ENCODE peak calls at places on chromosomes 5 and 9, in eight cellular contexts. H is AG04450, K is PC-3, G is fibroblast of pulmonary artery, E is tibial artery, M is lung, U is A549, L is cardiac fibroblast. W is an unnamed sample.

GRCh38 chr5:9765421-9765820 is 135.3 kb upstream of the TAS2R1 start:
- DNase-seq in H (peak), E (no peak), G (no peak), L (no peak), K (no peak), U (no peak), M (no peak), W (no peak)

GRCh38 chr5:157372472-157372822 is 87.6 kb upstream of the NIPAL4 start:
- DNase-seq in M (no peak), H (no peak), G (no peak), U (no peak), L (no peak), K (peak), E (no peak), W (no peak)

GRCh38 chr9:38183994-38184568 is 115.1 kb upstream of the SHB start:
- DNase-seq in M (no peak), K (peak), L (peak), H (no peak), E (no peak), U (no peak), G (peak), W (no peak)

GRCh38 chr9:129863059-129863690 is 27.9 kb downstream of the USP20 start:
- DNase-seq in M (no peak), K (no peak), G (peak), U (no peak), E (no peak), L (peak), H (no peak), W (no peak)

GRCh38 chr9:14018061-14018460 is 295.9 kb downstream of the NFIB start:
- DNase-seq in U (peak), K (peak), H (peak), E (no peak), L (peak), M (no peak), G (peak), W (no peak)

GRCh38 chr5:102152906-102153787 is 142.9 kb downstream of the SLCO4C1 start:
- DNase-seq in M (no peak), L (peak), K (peak), G (peak), E (no peak), H (no peak), U (peak), W (no peak)

GRCh38 chr9:129333613-129333960 is 155.5 kb upstream of the IER5L start:
- DNase-seq in E (no peak), U (peak), H (no peak), K (peak), M (peak), G (no peak), L (no peak), W (no peak)

GRCh38 chr9:15136646-15137045 is 170.4 kb downstream of the TTC39B start:
- DNase-seq in E (no peak), K (peak), U (peak), L (no peak), M (no peak), H (no peak), G (no peak), W (no peak)

GRCh38 chr9:74662616-74663015 is 165.5 kb downstream of the RORB start:
- DNase-seq in E (no peak), K (no peak), L (no peak), U (no peak), M (no peak), G (no peak), H (no peak), W (no peak)

GRCh38 chr5:19531374-19531952 is 456.5 kb downstream of the CDH18 start:
- DNase-seq in M (no peak), G (no peak), K (peak), E (no peak), H (no peak), U (no peak), L (no peak), W (no peak)

DNA sequence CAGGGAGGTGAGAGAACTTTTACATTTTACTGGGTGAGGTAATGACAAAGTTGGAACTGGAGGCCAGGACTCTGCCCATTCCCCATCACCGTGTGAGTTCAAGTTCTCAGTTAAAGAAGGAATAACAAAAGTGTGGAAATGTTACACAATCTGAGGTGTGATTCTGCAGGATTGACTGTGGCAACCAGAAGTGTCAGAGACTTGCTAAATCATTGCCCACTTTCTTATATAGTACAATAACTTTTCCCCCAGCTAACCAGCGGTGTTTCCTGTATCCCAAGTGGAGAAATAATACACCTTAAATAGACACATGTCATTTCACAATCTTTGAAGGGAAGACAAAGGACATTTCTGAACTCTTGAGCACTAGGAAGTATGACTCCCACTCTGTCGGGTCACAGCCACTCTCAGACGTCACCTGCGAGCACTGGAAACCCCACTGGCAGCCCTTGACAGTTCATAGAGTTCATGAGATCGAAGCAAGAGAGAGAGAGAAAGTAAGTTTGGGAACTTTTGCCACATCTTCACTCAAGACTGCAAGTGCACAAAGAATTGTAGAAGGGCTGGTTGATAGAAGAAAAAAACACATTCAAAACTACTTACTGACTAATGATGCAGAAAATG is 28.4 kb downstream of the PAX5 start:
- DNase-seq in M (no peak), E (no peak), L (no peak), U (no peak), K (no peak), G (no peak), H (no peak), W (no peak)
- H3K4me3 ChIP-seq in M (no peak), E (no peak), L (no peak), U (no peak), K (no peak), G (no peak), H (no peak), W (no peak)

DNA sequence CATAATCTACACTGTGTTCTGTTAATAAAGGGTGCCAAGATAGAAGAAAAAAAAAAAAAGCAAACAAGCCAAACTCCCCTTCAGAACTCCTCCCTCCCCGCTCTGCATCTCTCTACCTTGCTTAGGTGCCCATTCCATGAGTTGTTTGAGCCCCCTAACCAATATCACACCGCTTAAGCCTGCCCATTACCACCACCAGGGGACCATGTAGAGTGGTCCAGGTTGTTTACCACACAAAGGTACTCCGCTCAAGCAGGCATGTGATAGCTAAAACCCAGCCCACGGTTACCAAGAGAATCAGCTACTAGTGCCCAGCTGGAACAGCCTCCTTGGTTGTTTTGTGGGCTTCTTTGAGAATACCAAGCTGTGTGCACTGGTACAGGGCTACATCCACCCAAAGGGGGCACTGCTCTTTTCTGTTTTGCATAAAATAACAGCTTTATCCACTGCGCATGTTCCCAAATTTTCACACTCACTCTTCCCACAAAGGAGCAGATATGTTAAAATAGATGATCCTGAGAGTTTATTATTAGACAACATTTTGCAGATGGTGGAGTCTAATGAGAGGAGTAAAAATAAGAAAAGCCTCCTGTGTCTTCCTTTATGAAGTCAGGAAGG is 304.1 kb downstream of the DEPDC1B start:
- DNase-seq in M (no peak), H (no peak), L (no peak), E (no peak), G (no peak), U (no peak), K (no peak), W (no peak)
- TF ChIP-seq CTCF in M (no peak), H (no peak), L (no peak), E (no peak), G (no peak), U (no peak), K (peak), W (no peak)

GRCh38 chr9:133525677-133526076 is 918 bp upstream of the MYMK start:
- DNase-seq in U (no peak), H (no peak), G (no peak), L (no peak), E (no peak), M (no peak), K (no peak), W (no peak)
- H3K4me3 ChIP-seq in U (no peak), H (no peak), G (no peak), L (no peak), E (no peak), M (no peak), K (no peak), W (no peak)

DNA sequence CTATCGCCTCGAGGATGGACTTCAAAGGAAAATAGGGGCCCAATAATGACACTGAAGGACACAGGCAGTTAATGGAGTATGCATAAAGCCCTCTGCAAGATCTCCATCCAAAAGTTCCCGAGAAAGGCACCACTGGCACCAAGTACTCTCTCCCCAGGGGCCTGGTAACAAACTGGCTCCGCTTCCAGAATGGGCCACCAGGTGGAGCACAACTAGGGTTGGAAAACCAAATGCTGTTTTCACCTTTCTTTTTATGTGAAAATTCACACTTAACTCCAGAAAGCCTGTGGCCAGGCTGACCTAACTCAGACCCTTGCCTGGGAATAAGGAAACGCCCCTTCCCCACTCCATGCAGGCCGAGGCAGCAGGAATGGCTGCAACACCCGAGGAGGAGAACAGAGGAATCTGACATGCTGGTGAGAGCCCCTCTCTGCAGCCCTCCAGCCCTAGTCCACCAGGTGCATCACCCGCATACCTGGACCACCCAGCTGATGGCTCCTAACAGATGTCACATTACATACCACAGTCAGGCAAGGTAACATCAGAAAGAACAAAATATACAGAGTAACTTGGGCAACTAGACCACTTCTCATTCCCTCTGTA is 42.8 kb downstream of the CAMSAP1 start:
- DNase-seq in M (peak), L (peak), K (peak), G (peak), E (peak), H (no peak), U (peak), W (no peak)
- TF ChIP-seq CTCF in M (peak), L (peak), K (peak), G (peak), E (peak), H (peak), U (peak), W (peak)

DNA sequence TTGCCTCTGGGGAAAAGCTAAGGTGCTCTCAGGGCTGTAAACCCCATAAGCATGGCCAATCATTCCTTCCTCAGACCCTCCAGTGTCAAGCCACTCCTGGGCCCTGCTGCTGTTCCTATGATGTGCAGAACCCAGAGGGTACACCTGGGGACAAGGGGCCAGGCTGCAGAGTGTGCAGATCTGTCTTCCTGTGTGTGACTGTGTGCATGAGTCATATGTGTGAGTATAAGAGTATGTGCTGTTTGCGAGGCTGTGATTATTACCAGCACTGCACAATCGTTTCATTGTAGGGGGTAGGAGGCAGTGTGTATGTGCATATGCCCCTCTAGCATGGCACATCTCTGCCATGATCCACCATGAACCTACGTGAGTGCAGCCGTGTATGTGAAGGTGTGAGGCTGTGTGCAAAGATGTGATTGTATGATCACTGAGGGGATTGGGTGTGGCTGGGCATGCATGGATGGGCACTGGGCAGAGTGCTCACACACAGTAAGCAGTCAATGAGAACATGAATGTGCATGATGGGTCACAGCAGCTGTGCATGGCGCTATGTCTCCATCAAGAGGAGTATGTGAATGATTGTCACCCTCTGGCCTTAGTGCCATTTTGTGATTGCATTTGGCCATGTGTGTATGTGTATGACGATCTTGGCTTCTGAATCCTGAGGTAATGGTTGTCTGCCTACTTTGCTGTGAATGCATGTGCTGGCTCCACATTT is 2.4 kb upstream of the OR1K1 start:
- DNase-seq in L (no peak), E (no peak), K (peak), U (no peak), H (no peak), M (no peak), G (no peak), W (no peak)
- H3K4me3 ChIP-seq in L (no peak), E (no peak), K (no peak), U (no peak), H (no peak), M (no peak), G (no peak), W (no peak)

GRCh38 chr5:173534031-173534430 is 82.4 kb downstream of the BOD1 start:
- DNase-seq in K (no peak), L (no peak), G (no peak), U (no peak), H (no peak), E (no peak), M (no peak), W (no peak)
- TF ChIP-seq CTCF in K (no peak), L (no peak), G (no peak), U (no peak), H (no peak), E (no peak), M (no peak), W (no peak)

DNA sequence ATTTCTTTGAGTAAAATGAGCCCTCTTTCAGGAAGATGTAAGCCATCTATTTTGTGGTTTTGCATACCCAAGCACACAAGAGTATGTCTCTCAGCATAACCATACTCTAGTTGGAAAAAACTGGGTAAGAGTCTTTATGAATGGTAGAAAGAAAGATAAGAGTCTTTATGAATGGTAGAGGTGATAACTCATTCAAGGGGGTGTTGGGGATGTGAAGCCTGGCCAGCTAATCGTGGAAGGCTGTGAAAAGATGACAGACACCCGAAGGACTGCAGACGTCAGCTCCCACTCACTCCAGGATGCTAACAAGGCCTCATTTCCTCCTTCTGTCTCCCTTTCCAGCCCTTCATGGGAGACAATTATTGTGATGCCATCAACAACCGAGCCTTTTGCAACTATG is 228.5 kb downstream of the PAPPA start:
- DNase-seq in M (no peak), U (no peak), L (no peak), E (no peak), H (no peak), K (no peak), G (no peak), W (no peak)
- H3K4me3 ChIP-seq in M (no peak), U (no peak), L (no peak), E (no peak), H (no peak), K (no peak), G (no peak), W (no peak)

W was measured in AG04449.